ENCODE peak calls at places on chromosome 15, in six cellular contexts. V is NCI-H774, N is iPS DF 19.7, P is NCI-H226, D is nephron progenitor cell, M is ELF-1. T is an unnamed sample.

GRCh38 chr15:74045184-74045583 is 37.2 kb downstream of the GOLGA6A start:
- DNase-seq in V (no peak), N (no peak), P (no peak), D (no peak), M (no peak), T (no peak)

GRCh38 chr15:83304861-83305661 is 20.6 kb upstream of the BNC1 start:
- DNase-seq in V (no peak), N (no peak), P (peak; percentile 77), D (no peak), M (no peak), T (no peak)

GRCh38 chr15:100705065-100705464 is 102.7 kb downstream of the ASB7 start:
- DNase-seq in V (no peak), N (no peak), P (no peak), D (no peak), M (no peak), T (no peak)

GRCh38 chr15:98292442-98293240 is 332.1 kb downstream of the ARRDC4 start:
- DNase-seq in V (peak; percentile 6), N (peak; percentile 45), P (peak; percentile 15), D (peak; percentile 83), M (peak; percentile 83), T (no peak)

GRCh38 chr15:74869726-74870407 is 3.3 kb downstream of the SCAMP2 start:
- DNase-seq in V (no peak), N (no peak), P (no peak), D (no peak), M (no peak), T (no peak)

GRCh38 chr15:90305932-90306331 is 40.5 kb downstream of the NGRN start:
- DNase-seq in V (no peak), N (no peak), P (no peak), D (no peak), M (no peak), T (no peak)

GRCh38 chr15:86892774-86893449 is 813.2 kb downstream of the AGBL1 start:
- DNase-seq in V (no peak), N (no peak), P (peak; percentile 67), D (no peak), M (no peak), T (no peak)

GRCh38 chr15:89749951-89750559 is 994 bp downstream of the MESP1 start:
- DNase-seq in V (no peak), N (no peak), P (no peak), D (no peak), M (peak; percentile 22), T (no peak)

GRCh38 chr15:27342991-27343390 is 372.0 kb downstream of the GABRG3 start:
- DNase-seq in V (peak; percentile 37), N (no peak), P (no peak), D (peak; percentile 33), M (peak; percentile 40), T (no peak)

GRCh38 chr15:45734244-45734643 is 99.4 kb downstream of the SQOR start:
- DNase-seq in V (no peak), N (no peak), P (no peak), D (no peak), M (no peak), T (no peak)

GRCh38 chr15:53307952-53308624 is 451.4 kb downstream of the WDR72 start:
- DNase-seq in V (no peak), N (no peak), P (no peak), D (no peak), M (no peak), T (no peak)

GRCh38 chr15:29785068-29785467 is 37.2 kb downstream of the TJP1 start:
- DNase-seq in V (no peak), N (no peak), P (no peak), D (no peak), M (no peak), T (no peak)

GRCh38 chr15:65304393-65305143 is at the start of gene RNU5B-1:
- DNase-seq in V (peak; percentile 85), N (no peak), P (peak; percentile 99), D (peak; percentile 79), M (peak; percentile 95), T (peak; percentile 62)

GRCh38 chr15:85755942-85756341 is 38.8 kb downstream of the KLHL25 start:
- DNase-seq in V (no peak), N (no peak), P (no peak), D (no peak), M (no peak), T (no peak)

GRCh38 chr15:88257311-88257901 is 867 bp upstream of the NTRK3 start:
- DNase-seq in V (no peak), N (no peak), P (no peak), D (peak; percentile 26), M (peak; percentile 29), T (no peak)

GRCh38 chr15:49964071-49964470 is 155.0 kb downstream of the ATP8B4 start:
- DNase-seq in V (no peak), N (no peak), P (no peak), D (no peak), M (no peak), T (no peak)

GRCh38 chr15:95883064-95883463 is 447.4 kb upstream of the NR2F2 start:
- DNase-seq in V (no peak), N (no peak), P (no peak), D (peak; percentile 22), M (no peak), T (no peak)

GRCh38 chr15:97904196-97904572 is 56.3 kb upstream of the ARRDC4 start:
- DNase-seq in V (peak; percentile 45), N (peak; percentile 48), P (peak; percentile 57), D (peak; percentile 81), M (peak; percentile 87), T (no peak)